ENCODE peak calls at places on chromosome 3, in eight cellular contexts. O is spleen; W is H54; G is ascending aorta; B is fibroblast of the aortic adventitia; M is WTC11; X is stimulated activated CD4-positive, alpha-beta T cell treated with anti-CD3 and anti-CD28 coated beads, Interleukin-2, amount 100 ng/mL, for 48 hours; A is hypothalamus. N is an unnamed sample.

GRCh38 chr3:7610634-7611033 is 749.7 kb downstream of the GRM7 start:
- DNase-seq in O (no peak), W (no peak), G (no peak), B (no peak), M (no peak), X (no peak), A (no peak), N (no peak)

GRCh38 chr3:126982125-126982521 is 792 bp upstream of the PLXNA1 start:
- DNase-seq in O (no peak), W (no peak), G (peak; percentile 23), B (peak; percentile 30), M (no peak), X (peak; percentile 41), A (no peak), N (no peak)

GRCh38 chr3:187027531-187027936 is 97.2 kb downstream of the ST6GAL1 start:
- DNase-seq in O (no peak), W (no peak), G (no peak), B (no peak), M (no peak), X (no peak), A (no peak), N (peak; percentile 19)

GRCh38 chr3:30747771-30748281 is 141.4 kb downstream of the TGFBR2 start:
- DNase-seq in O (no peak), W (no peak), G (no peak), B (peak; percentile 68), M (no peak), X (no peak), A (no peak), N (no peak)

GRCh38 chr3:11080492-11080891 is 73.8 kb upstream of the HRH1 start:
- DNase-seq in O (no peak), W (no peak), G (no peak), B (no peak), M (no peak), X (no peak), A (no peak), N (no peak)

GRCh38 chr3:177463863-177464262 is 266.6 kb upstream of the TBL1XR1 start:
- DNase-seq in O (no peak), W (peak; percentile 33), G (no peak), B (peak; percentile 74), M (no peak), X (no peak), A (no peak), N (no peak)

GRCh38 chr3:107813066-107813465 is 277.8 kb downstream of the CD47 start:
- DNase-seq in O (no peak), W (no peak), G (no peak), B (peak; percentile 46), M (no peak), X (no peak), A (no peak), N (no peak)

GRCh38 chr3:8445861-8446260 is 55.8 kb upstream of the LMCD1 start:
- DNase-seq in O (no peak), W (no peak), G (no peak), B (peak; percentile 98), M (no peak), X (no peak), A (no peak), N (no peak)

GRCh38 chr3:180828001-180828720 is 84.3 kb upstream of the FXR1 start:
- DNase-seq in O (peak; percentile 67), W (no peak), G (no peak), B (no peak), M (no peak), X (no peak), A (no peak), N (no peak)

GRCh38 chr3:194070220-194070633 is 65.7 kb upstream of the HES1 start:
- DNase-seq in O (no peak), W (no peak), G (no peak), B (no peak), M (no peak), X (no peak), A (no peak), N (no peak)

GRCh38 chr3:127673191-127674098 is 693 bp downstream of the ABTB1 start:
- DNase-seq in O (peak; percentile 95), W (peak; percentile 70), G (peak; percentile 12), B (peak; percentile 56), M (peak; percentile 17), X (no peak), A (no peak), N (no peak)

N was measured in immature natural killer cell.